ENCODE peak calls at places on chromosomes 6 and 20, in ten cellular contexts. One of them, this sample, is unnamed.
A peak's percentile ranks its signal among the peaks of the same experiment; 100 is the strongest.

GRCh38 chr6:151263967-151264366 is 24.2 kb downstream of the AKAP12 start:
- DNase-seq in left cardiac atrium: no peak
- DNase-seq in T-helper 1 cell: no peak
- DNase-seq in tibial nerve: peak; percentile 73
- DNase-seq in hepatocyte: no peak
- DNase-seq in psoas muscle: peak; percentile 70
- DNase-seq in RCC 7860: no peak
- DNase-seq in HFF-Myc: no peak
- DNase-seq in foreskin fibroblast: no peak
- DNase-seq in stimulated activated CD4-positive, alpha-beta T cell treated with anti-CD3 and anti-CD28 coated beads, Interleukin-12 subunit alpha, Interleukin-12 subunit beta, amount 100 ng/mL, for 4 hours: no peak
- DNase-seq in this sample: no peak

GRCh38 chr6:158027590-158028285 is 46.1 kb downstream of the SYNJ2 start:
- DNase-seq in left cardiac atrium: peak; percentile 43
- DNase-seq in T-helper 1 cell: no peak
- DNase-seq in HFF-Myc: no peak
- DNase-seq in RCC 7860: peak; percentile 11
- DNase-seq in tibial nerve: no peak
- DNase-seq in stimulated activated CD4-positive, alpha-beta T cell treated with anti-CD3 and anti-CD28 coated beads, Interleukin-12 subunit alpha, Interleukin-12 subunit beta, amount 100 ng/mL, for 4 hours: no peak
- DNase-seq in psoas muscle: no peak
- DNase-seq in foreskin fibroblast: no peak
- DNase-seq in hepatocyte: peak; percentile 3
- DNase-seq in this sample: no peak

GRCh38 chr20:53080969-53081871 is 109.1 kb downstream of the TSHZ2 start:
- DNase-seq in left cardiac atrium: no peak
- DNase-seq in HFF-Myc: no peak
- DNase-seq in T-helper 1 cell: no peak
- DNase-seq in RCC 7860: peak; percentile 44
- DNase-seq in foreskin fibroblast: no peak
- DNase-seq in stimulated activated CD4-positive, alpha-beta T cell treated with anti-CD3 and anti-CD28 coated beads, Interleukin-12 subunit alpha, Interleukin-12 subunit beta, amount 100 ng/mL, for 4 hours: peak; percentile 22
- DNase-seq in hepatocyte: peak; percentile 69
- DNase-seq in psoas muscle: no peak
- DNase-seq in tibial nerve: no peak
- DNase-seq in this sample: peak; percentile 9

GRCh38 chr6:9647043-9647520 is 767.8 kb downstream of the TFAP2A start:
- DNase-seq in RCC 7860: no peak
- DNase-seq in psoas muscle: no peak
- DNase-seq in T-helper 1 cell: no peak
- DNase-seq in HFF-Myc: no peak
- DNase-seq in foreskin fibroblast: no peak
- DNase-seq in hepatocyte: no peak
- DNase-seq in left cardiac atrium: no peak
- DNase-seq in tibial nerve: no peak
- DNase-seq in stimulated activated CD4-positive, alpha-beta T cell treated with anti-CD3 and anti-CD28 coated beads, Interleukin-12 subunit alpha, Interleukin-12 subunit beta, amount 100 ng/mL, for 4 hours: no peak
- DNase-seq in this sample: no peak

GRCh38 chr20:50514750-50515149 is 4.6 kb downstream of the PTPN1 start:
- DNase-seq in HFF-Myc: no peak
- DNase-seq in hepatocyte: no peak
- DNase-seq in left cardiac atrium: no peak
- DNase-seq in stimulated activated CD4-positive, alpha-beta T cell treated with anti-CD3 and anti-CD28 coated beads, Interleukin-12 subunit alpha, Interleukin-12 subunit beta, amount 100 ng/mL, for 4 hours: no peak
- DNase-seq in tibial nerve: no peak
- DNase-seq in RCC 7860: no peak
- DNase-seq in psoas muscle: no peak
- DNase-seq in foreskin fibroblast: no peak
- DNase-seq in T-helper 1 cell: no peak
- DNase-seq in this sample: no peak

GRCh38 chr6:159695984-159696383 is 2.9 kb upstream of the SOD2 start:
- DNase-seq in tibial nerve: no peak
- DNase-seq in psoas muscle: no peak
- DNase-seq in RCC 7860: peak; percentile 54
- DNase-seq in left cardiac atrium: no peak
- DNase-seq in hepatocyte: no peak
- DNase-seq in stimulated activated CD4-positive, alpha-beta T cell treated with anti-CD3 and anti-CD28 coated beads, Interleukin-12 subunit alpha, Interleukin-12 subunit beta, amount 100 ng/mL, for 4 hours: no peak
- DNase-seq in HFF-Myc: no peak
- DNase-seq in foreskin fibroblast: peak; percentile 40
- DNase-seq in T-helper 1 cell: no peak
- DNase-seq in this sample: no peak

GRCh38 chr20:63071541-63072181 is 64.9 kb upstream of the BHLHE23 start:
- DNase-seq in left cardiac atrium: peak; percentile 17
- DNase-seq in stimulated activated CD4-positive, alpha-beta T cell treated with anti-CD3 and anti-CD28 coated beads, Interleukin-12 subunit alpha, Interleukin-12 subunit beta, amount 100 ng/mL, for 4 hours: peak; percentile 36
- DNase-seq in psoas muscle: peak; percentile 38
- DNase-seq in hepatocyte: no peak
- DNase-seq in HFF-Myc: peak; percentile 4
- DNase-seq in T-helper 1 cell: no peak
- DNase-seq in tibial nerve: no peak
- DNase-seq in RCC 7860: peak; percentile 49
- DNase-seq in foreskin fibroblast: peak; percentile 71
- DNase-seq in this sample: peak; percentile 75

GRCh38 chr6:111620168-111620567 is 14.5 kb upstream of the TRAF3IP2 start:
- DNase-seq in HFF-Myc: no peak
- DNase-seq in stimulated activated CD4-positive, alpha-beta T cell treated with anti-CD3 and anti-CD28 coated beads, Interleukin-12 subunit alpha, Interleukin-12 subunit beta, amount 100 ng/mL, for 4 hours: no peak
- DNase-seq in tibial nerve: no peak
- DNase-seq in RCC 7860: no peak
- DNase-seq in hepatocyte: no peak
- DNase-seq in foreskin fibroblast: no peak
- DNase-seq in T-helper 1 cell: no peak
- DNase-seq in psoas muscle: peak; percentile 31
- DNase-seq in left cardiac atrium: peak; percentile 53
- DNase-seq in this sample: no peak

GRCh38 chr6:12602951-12603710 is 113.4 kb upstream of the PHACTR1 start:
- DNase-seq in T-helper 1 cell: no peak
- DNase-seq in left cardiac atrium: peak; percentile 37
- DNase-seq in foreskin fibroblast: peak; percentile 50
- DNase-seq in hepatocyte: peak; percentile 70
- DNase-seq in HFF-Myc: peak; percentile 37
- DNase-seq in psoas muscle: no peak
- DNase-seq in stimulated activated CD4-positive, alpha-beta T cell treated with anti-CD3 and anti-CD28 coated beads, Interleukin-12 subunit alpha, Interleukin-12 subunit beta, amount 100 ng/mL, for 4 hours: no peak
- DNase-seq in RCC 7860: peak; percentile 63
- DNase-seq in tibial nerve: no peak
- DNase-seq in this sample: peak; percentile 30

GRCh38 chr6:22146581-22147468 is 150.0 kb downstream of the PRL start:
- DNase-seq in psoas muscle: peak; percentile 46
- DNase-seq in T-helper 1 cell: no peak
- DNase-seq in tibial nerve: no peak
- DNase-seq in left cardiac atrium: no peak
- DNase-seq in foreskin fibroblast: peak; percentile 6
- DNase-seq in RCC 7860: no peak
- DNase-seq in stimulated activated CD4-positive, alpha-beta T cell treated with anti-CD3 and anti-CD28 coated beads, Interleukin-12 subunit alpha, Interleukin-12 subunit beta, amount 100 ng/mL, for 4 hours: no peak
- DNase-seq in HFF-Myc: no peak
- DNase-seq in hepatocyte: no peak
- DNase-seq in this sample: peak; percentile 7

GRCh38 chr6:124866040-124866439 is 96.2 kb upstream of the RNF217 start:
- DNase-seq in HFF-Myc: no peak
- DNase-seq in left cardiac atrium: no peak
- DNase-seq in RCC 7860: no peak
- DNase-seq in psoas muscle: no peak
- DNase-seq in tibial nerve: no peak
- DNase-seq in foreskin fibroblast: no peak
- DNase-seq in T-helper 1 cell: no peak
- DNase-seq in hepatocyte: no peak
- DNase-seq in stimulated activated CD4-positive, alpha-beta T cell treated with anti-CD3 and anti-CD28 coated beads, Interleukin-12 subunit alpha, Interleukin-12 subunit beta, amount 100 ng/mL, for 4 hours: no peak
- DNase-seq in this sample: no peak

GRCh38 chr20:51022803-51023616 is at the start of gene KCNG1:
- DNase-seq in hepatocyte: peak; percentile 88
- DNase-seq in tibial nerve: no peak
- DNase-seq in HFF-Myc: no peak
- DNase-seq in left cardiac atrium: peak; percentile 79
- DNase-seq in RCC 7860: no peak
- DNase-seq in psoas muscle: peak; percentile 67
- DNase-seq in stimulated activated CD4-positive, alpha-beta T cell treated with anti-CD3 and anti-CD28 coated beads, Interleukin-12 subunit alpha, Interleukin-12 subunit beta, amount 100 ng/mL, for 4 hours: peak; percentile 52
- DNase-seq in T-helper 1 cell: no peak
- DNase-seq in foreskin fibroblast: peak; percentile 73
- DNase-seq in this sample: peak; percentile 90

GRCh38 chr20:24665196-24665595 is 195.8 kb downstream of the SYNDIG1 start:
- DNase-seq in psoas muscle: no peak
- DNase-seq in tibial nerve: no peak
- DNase-seq in left cardiac atrium: no peak
- DNase-seq in hepatocyte: no peak
- DNase-seq in RCC 7860: no peak
- DNase-seq in T-helper 1 cell: no peak
- DNase-seq in HFF-Myc: no peak
- DNase-seq in foreskin fibroblast: no peak
- DNase-seq in stimulated activated CD4-positive, alpha-beta T cell treated with anti-CD3 and anti-CD28 coated beads, Interleukin-12 subunit alpha, Interleukin-12 subunit beta, amount 100 ng/mL, for 4 hours: no peak
- DNase-seq in this sample: no peak

GRCh38 chr6:5457036-5457435 is 195.7 kb downstream of the FARS2 start:
- DNase-seq in tibial nerve: no peak
- DNase-seq in psoas muscle: peak; percentile 89
- DNase-seq in HFF-Myc: no peak
- DNase-seq in T-helper 1 cell: no peak
- DNase-seq in foreskin fibroblast: peak; percentile 28
- DNase-seq in stimulated activated CD4-positive, alpha-beta T cell treated with anti-CD3 and anti-CD28 coated beads, Interleukin-12 subunit alpha, Interleukin-12 subunit beta, amount 100 ng/mL, for 4 hours: no peak
- DNase-seq in RCC 7860: peak; percentile 49
- DNase-seq in hepatocyte: no peak
- DNase-seq in left cardiac atrium: peak; percentile 51
- DNase-seq in this sample: no peak

GRCh38 chr20:10581823-10582222 is 92.0 kb downstream of the JAG1 start:
- DNase-seq in HFF-Myc: no peak
- DNase-seq in psoas muscle: no peak
- DNase-seq in RCC 7860: peak; percentile 28
- DNase-seq in hepatocyte: no peak
- DNase-seq in left cardiac atrium: no peak
- DNase-seq in T-helper 1 cell: no peak
- DNase-seq in foreskin fibroblast: peak; percentile 76
- DNase-seq in tibial nerve: no peak
- DNase-seq in stimulated activated CD4-positive, alpha-beta T cell treated with anti-CD3 and anti-CD28 coated beads, Interleukin-12 subunit alpha, Interleukin-12 subunit beta, amount 100 ng/mL, for 4 hours: no peak
- DNase-seq in this sample: no peak

GRCh38 chr20:5222919-5223634 is 93.7 kb downstream of the PROKR2 start:
- DNase-seq in tibial nerve: peak; percentile 20
- DNase-seq in psoas muscle: peak; percentile 70
- DNase-seq in HFF-Myc: peak; percentile 19
- DNase-seq in stimulated activated CD4-positive, alpha-beta T cell treated with anti-CD3 and anti-CD28 coated beads, Interleukin-12 subunit alpha, Interleukin-12 subunit beta, amount 100 ng/mL, for 4 hours: peak; percentile 40
- DNase-seq in left cardiac atrium: peak; percentile 44
- DNase-seq in hepatocyte: peak; percentile 79
- DNase-seq in foreskin fibroblast: peak; percentile 44
- DNase-seq in RCC 7860: peak; percentile 12
- DNase-seq in T-helper 1 cell: no peak
- DNase-seq in this sample: peak; percentile 62

GRCh38 chr20:47432251-47433210 is 69.2 kb upstream of the NCOA3 start:
- DNase-seq in hepatocyte: no peak
- DNase-seq in T-helper 1 cell: no peak
- DNase-seq in psoas muscle: no peak
- DNase-seq in HFF-Myc: no peak
- DNase-seq in tibial nerve: no peak
- DNase-seq in left cardiac atrium: no peak
- DNase-seq in stimulated activated CD4-positive, alpha-beta T cell treated with anti-CD3 and anti-CD28 coated beads, Interleukin-12 subunit alpha, Interleukin-12 subunit beta, amount 100 ng/mL, for 4 hours: no peak
- DNase-seq in foreskin fibroblast: no peak
- DNase-seq in RCC 7860: peak; percentile 93
- DNase-seq in this sample: no peak

GRCh38 chr6:115643762-115644161 is 416.9 kb downstream of the FRK start:
- DNase-seq in foreskin fibroblast: peak; percentile 25
- DNase-seq in T-helper 1 cell: no peak
- DNase-seq in hepatocyte: peak; percentile 53
- DNase-seq in HFF-Myc: no peak
- DNase-seq in left cardiac atrium: no peak
- DNase-seq in psoas muscle: no peak
- DNase-seq in RCC 7860: no peak
- DNase-seq in stimulated activated CD4-positive, alpha-beta T cell treated with anti-CD3 and anti-CD28 coated beads, Interleukin-12 subunit alpha, Interleukin-12 subunit beta, amount 100 ng/mL, for 4 hours: no peak
- DNase-seq in tibial nerve: no peak
- DNase-seq in this sample: peak; percentile 11

GRCh38 chr6:122692807-122693580 is 82.8 kb downstream of the PKIB start:
- DNase-seq in tibial nerve: no peak
- DNase-seq in T-helper 1 cell: no peak
- DNase-seq in HFF-Myc: no peak
- DNase-seq in stimulated activated CD4-positive, alpha-beta T cell treated with anti-CD3 and anti-CD28 coated beads, Interleukin-12 subunit alpha, Interleukin-12 subunit beta, amount 100 ng/mL, for 4 hours: no peak
- DNase-seq in foreskin fibroblast: no peak
- DNase-seq in RCC 7860: no peak
- DNase-seq in hepatocyte: no peak
- DNase-seq in left cardiac atrium: no peak
- DNase-seq in psoas muscle: no peak
- DNase-seq in this sample: no peak

GRCh38 chr20:36415475-36416002 is 109.4 kb downstream of the DLGAP4 start:
- DNase-seq in stimulated activated CD4-positive, alpha-beta T cell treated with anti-CD3 and anti-CD28 coated beads, Interleukin-12 subunit alpha, Interleukin-12 subunit beta, amount 100 ng/mL, for 4 hours: no peak
- DNase-seq in T-helper 1 cell: no peak
- DNase-seq in tibial nerve: no peak
- DNase-seq in RCC 7860: no peak
- DNase-seq in psoas muscle: no peak
- DNase-seq in foreskin fibroblast: no peak
- DNase-seq in left cardiac atrium: no peak
- DNase-seq in HFF-Myc: no peak
- DNase-seq in hepatocyte: no peak
- DNase-seq in this sample: no peak

GRCh38 chr6:10681795-10682194 is 12.6 kb downstream of the C6orf52 start:
- DNase-seq in T-helper 1 cell: no peak
- DNase-seq in HFF-Myc: no peak
- DNase-seq in foreskin fibroblast: no peak
- DNase-seq in stimulated activated CD4-positive, alpha-beta T cell treated with anti-CD3 and anti-CD28 coated beads, Interleukin-12 subunit alpha, Interleukin-12 subunit beta, amount 100 ng/mL, for 4 hours: no peak
- DNase-seq in psoas muscle: no peak
- DNase-seq in tibial nerve: no peak
- DNase-seq in RCC 7860: no peak
- DNase-seq in left cardiac atrium: no peak
- DNase-seq in hepatocyte: no peak
- DNase-seq in this sample: no peak

GRCh38 chr6:143696327-143697000 is 18.7 kb downstream of the PHACTR2 start:
- DNase-seq in tibial nerve: no peak
- DNase-seq in psoas muscle: no peak
- DNase-seq in left cardiac atrium: no peak
- DNase-seq in T-helper 1 cell: no peak
- DNase-seq in foreskin fibroblast: no peak
- DNase-seq in stimulated activated CD4-positive, alpha-beta T cell treated with anti-CD3 and anti-CD28 coated beads, Interleukin-12 subunit alpha, Interleukin-12 subunit beta, amount 100 ng/mL, for 4 hours: no peak
- DNase-seq in HFF-Myc: no peak
- DNase-seq in RCC 7860: no peak
- DNase-seq in hepatocyte: no peak
- DNase-seq in this sample: no peak

GRCh38 chr20:36574278-36575065 is 1.1 kb downstream of the TGIF2 start:
- DNase-seq in tibial nerve: no peak
- DNase-seq in stimulated activated CD4-positive, alpha-beta T cell treated with anti-CD3 and anti-CD28 coated beads, Interleukin-12 subunit alpha, Interleukin-12 subunit beta, amount 100 ng/mL, for 4 hours: peak; percentile 54
- DNase-seq in T-helper 1 cell: peak; percentile 28
- DNase-seq in foreskin fibroblast: peak; percentile 16
- DNase-seq in RCC 7860: peak; percentile 58
- DNase-seq in psoas muscle: peak; percentile 65
- DNase-seq in left cardiac atrium: peak; percentile 69
- DNase-seq in HFF-Myc: no peak
- DNase-seq in hepatocyte: peak; percentile 78
- DNase-seq in this sample: peak; percentile 47

GRCh38 chr6:136599324-136600011 is 49.2 kb upstream of the MAP7 start:
- DNase-seq in HFF-Myc: no peak
- DNase-seq in hepatocyte: no peak
- DNase-seq in psoas muscle: peak; percentile 71
- DNase-seq in T-helper 1 cell: no peak
- DNase-seq in left cardiac atrium: no peak
- DNase-seq in tibial nerve: no peak
- DNase-seq in RCC 7860: no peak
- DNase-seq in stimulated activated CD4-positive, alpha-beta T cell treated with anti-CD3 and anti-CD28 coated beads, Interleukin-12 subunit alpha, Interleukin-12 subunit beta, amount 100 ng/mL, for 4 hours: no peak
- DNase-seq in foreskin fibroblast: no peak
- DNase-seq in this sample: no peak

GRCh38 chr20:17693534-17694001 is 6.2 kb upstream of the BANF2 start:
- DNase-seq in left cardiac atrium: no peak
- DNase-seq in stimulated activated CD4-positive, alpha-beta T cell treated with anti-CD3 and anti-CD28 coated beads, Interleukin-12 subunit alpha, Interleukin-12 subunit beta, amount 100 ng/mL, for 4 hours: no peak
- DNase-seq in T-helper 1 cell: no peak
- DNase-seq in RCC 7860: no peak
- DNase-seq in foreskin fibroblast: no peak
- DNase-seq in HFF-Myc: no peak
- DNase-seq in hepatocyte: no peak
- DNase-seq in psoas muscle: no peak
- DNase-seq in tibial nerve: no peak
- DNase-seq in this sample: no peak

GRCh38 chr6:93779086-93779858 is 359.9 kb upstream of the EPHA7 start:
- DNase-seq in psoas muscle: no peak
- DNase-seq in hepatocyte: peak; percentile 45
- DNase-seq in left cardiac atrium: no peak
- DNase-seq in stimulated activated CD4-positive, alpha-beta T cell treated with anti-CD3 and anti-CD28 coated beads, Interleukin-12 subunit alpha, Interleukin-12 subunit beta, amount 100 ng/mL, for 4 hours: no peak
- DNase-seq in T-helper 1 cell: no peak
- DNase-seq in HFF-Myc: no peak
- DNase-seq in RCC 7860: no peak
- DNase-seq in foreskin fibroblast: peak; percentile 36
- DNase-seq in tibial nerve: peak; percentile 23
- DNase-seq in this sample: no peak

GRCh38 chr6:70651326-70651905 is 16.3 kb upstream of the SMAP1 start:
- DNase-seq in RCC 7860: no peak
- DNase-seq in stimulated activated CD4-positive, alpha-beta T cell treated with anti-CD3 and anti-CD28 coated beads, Interleukin-12 subunit alpha, Interleukin-12 subunit beta, amount 100 ng/mL, for 4 hours: no peak
- DNase-seq in left cardiac atrium: no peak
- DNase-seq in HFF-Myc: no peak
- DNase-seq in T-helper 1 cell: no peak
- DNase-seq in tibial nerve: no peak
- DNase-seq in psoas muscle: no peak
- DNase-seq in foreskin fibroblast: no peak
- DNase-seq in hepatocyte: no peak
- DNase-seq in this sample: no peak

GRCh38 chr6:118801257-118801656 is 92.7 kb upstream of the ASF1A start:
- DNase-seq in foreskin fibroblast: no peak
- DNase-seq in left cardiac atrium: no peak
- DNase-seq in RCC 7860: no peak
- DNase-seq in hepatocyte: no peak
- DNase-seq in stimulated activated CD4-positive, alpha-beta T cell treated with anti-CD3 and anti-CD28 coated beads, Interleukin-12 subunit alpha, Interleukin-12 subunit beta, amount 100 ng/mL, for 4 hours: no peak
- DNase-seq in HFF-Myc: no peak
- DNase-seq in T-helper 1 cell: no peak
- DNase-seq in psoas muscle: no peak
- DNase-seq in tibial nerve: no peak
- DNase-seq in this sample: no peak